ENCODE peak calls at places on chromosomes 13 and 19, in seven cellular contexts. One of them, this sample, is unnamed. For H3K9me3, the result is how much of the 10 kb centered on the place peaks cover.

GRCh38 chr19:33062902-33063301 is 1.8 kb downstream of the RHPN2 start:
- DNase-seq in pancreas: no peak
- DNase-seq in AG04450: no peak
- DNase-seq in astrocyte: no peak
- DNase-seq in H1: no peak
- DNase-seq in Karpas-422: no peak
- DNase-seq in heart right ventricle: no peak
- DNase-seq in this sample: no peak

GRCh38 chr13:36766295-36766694 is 52.7 kb upstream of the RFXAP start:
- DNase-seq in H1: no peak
- DNase-seq in pancreas: no peak
- DNase-seq in astrocyte: peak
- DNase-seq in Karpas-422: no peak
- DNase-seq in heart right ventricle: no peak
- DNase-seq in AG04450: no peak
- DNase-seq in this sample: no peak

GRCh38 chr13:94710081-94710809 is 2.1 kb downstream of the SOX21 start:
- DNase-seq in AG04450: no peak
- DNase-seq in Karpas-422: no peak
- DNase-seq in H1: no peak
- DNase-seq in heart right ventricle: no peak
- DNase-seq in pancreas: no peak
- DNase-seq in astrocyte: no peak
- DNase-seq in this sample: no peak

GRCh38 chr19:43462383-43462782 is 3.0 kb downstream of the LYPD3 start:
- DNase-seq in H1: no peak
- DNase-seq in heart right ventricle: no peak
- DNase-seq in pancreas: no peak
- DNase-seq in AG04450: no peak
- DNase-seq in Karpas-422: no peak
- DNase-seq in astrocyte: no peak
- DNase-seq in this sample: no peak

GRCh38 chr13:110214637-110215036 is 92.3 kb downstream of the COL4A1 start:
- DNase-seq in pancreas: no peak
- DNase-seq in AG04450: no peak
- DNase-seq in heart right ventricle: no peak
- DNase-seq in astrocyte: no peak
- DNase-seq in Karpas-422: no peak
- DNase-seq in H1: no peak
- DNase-seq in this sample: no peak

GRCh38 chr13:29746167-29746677 is 104.2 kb downstream of the UBL3 start:
- DNase-seq in H1: no peak
- DNase-seq in astrocyte: no peak
- DNase-seq in AG04450: no peak
- DNase-seq in pancreas: no peak
- DNase-seq in heart right ventricle: no peak
- DNase-seq in Karpas-422: no peak
- DNase-seq in this sample: no peak

GRCh38 chr19:55465460-55466245 is 1.1 kb upstream of the C19orf85 start:
- DNase-seq in H1: no peak
- DNase-seq in pancreas: peak
- DNase-seq in Karpas-422: no peak
- DNase-seq in AG04450: no peak
- DNase-seq in astrocyte: no peak
- DNase-seq in heart right ventricle: peak
- DNase-seq in this sample: no peak

GRCh38 chr19:39833160-39833463 is 850 bp downstream of the DYRK1B start:
- DNase-seq in pancreas: no peak
- DNase-seq in AG04450: no peak
- DNase-seq in H1: no peak
- DNase-seq in astrocyte: no peak
- DNase-seq in Karpas-422: no peak
- DNase-seq in heart right ventricle: no peak
- DNase-seq in this sample: no peak

GRCh38 chr13:78121001-78121400 is 202.4 kb upstream of the EDNRB start:
- DNase-seq in AG04450: no peak
- DNase-seq in Karpas-422: no peak
- DNase-seq in heart right ventricle: no peak
- DNase-seq in astrocyte: no peak
- DNase-seq in H1: no peak
- DNase-seq in pancreas: no peak
- DNase-seq in this sample: no peak

GRCh38 chr19:2059422-2060201 is 8.6 kb upstream of the MKNK2 start:
- DNase-seq in H1: no peak
- DNase-seq in heart right ventricle: peak
- DNase-seq in astrocyte: peak
- DNase-seq in pancreas: peak
- DNase-seq in Karpas-422: peak
- DNase-seq in AG04450: no peak
- DNase-seq in this sample: no peak

GRCh38 chr19:40691421-40692211 is 1.2 kb upstream of the NUMBL start:
- DNase-seq in AG04450: no peak
- DNase-seq in H1: no peak
- DNase-seq in heart right ventricle: no peak
- DNase-seq in pancreas: peak
- DNase-seq in Karpas-422: peak
- DNase-seq in astrocyte: no peak
- DNase-seq in this sample: no peak

GRCh38 chr13:109654341-109655205 is 131.8 kb downstream of the IRS2 start:
- DNase-seq in heart right ventricle: no peak
- DNase-seq in astrocyte: no peak
- DNase-seq in H1: no peak
- DNase-seq in Karpas-422: no peak
- DNase-seq in AG04450: no peak
- DNase-seq in pancreas: no peak
- DNase-seq in this sample: no peak

GRCh38 chr19:45293682-45294081 is 29.0 kb downstream of the CKM start:
- DNase-seq in AG04450: no peak
- DNase-seq in Karpas-422: no peak
- DNase-seq in astrocyte: no peak
- DNase-seq in H1: no peak
- DNase-seq in heart right ventricle: no peak
- DNase-seq in pancreas: no peak
- DNase-seq in this sample: no peak

GRCh38 chr19:37979547-37980082 is 72.6 kb downstream of the SIPA1L3 start:
- DNase-seq in H1: no peak
- DNase-seq in heart right ventricle: no peak
- DNase-seq in pancreas: peak
- DNase-seq in AG04450: no peak
- DNase-seq in Karpas-422: no peak
- DNase-seq in astrocyte: peak
- DNase-seq in this sample: no peak

GRCh38 chr19:2578911-2579677 is 103.2 kb downstream of the GADD45B start:
- DNase-seq in Karpas-422: peak
- DNase-seq in pancreas: peak
- DNase-seq in heart right ventricle: peak
- DNase-seq in AG04450: peak
- DNase-seq in H1: peak
- DNase-seq in astrocyte: peak
- DNase-seq in this sample: no peak

GRCh38 chr19:31499826-31500539 is 150.7 kb upstream of the TSHZ3 start:
- DNase-seq in H1: no peak
- DNase-seq in Karpas-422: no peak
- DNase-seq in pancreas: no peak
- DNase-seq in AG04450: no peak
- DNase-seq in astrocyte: no peak
- DNase-seq in heart right ventricle: no peak
- DNase-seq in this sample: no peak

GRCh38 chr13:93217701-93218100 is 8.9 kb upstream of the GPC6 start:
- DNase-seq in pancreas: no peak
- DNase-seq in astrocyte: peak
- DNase-seq in Karpas-422: no peak
- DNase-seq in H1: no peak
- DNase-seq in heart right ventricle: no peak
- DNase-seq in AG04450: no peak
- DNase-seq in this sample: no peak

GRCh38 chr13:42247883-42248282 is 24.1 kb upstream of the AKAP11 start:
- DNase-seq in AG04450: no peak
- DNase-seq in pancreas: no peak
- DNase-seq in Karpas-422: no peak
- DNase-seq in astrocyte: no peak
- DNase-seq in heart right ventricle: no peak
- DNase-seq in H1: no peak
- DNase-seq in this sample: no peak

GRCh38 chr19:31334101-31334848 is 15.0 kb downstream of the TSHZ3 start:
- DNase-seq in Karpas-422: no peak
- DNase-seq in H1: no peak
- DNase-seq in pancreas: no peak
- DNase-seq in AG04450: no peak
- DNase-seq in heart right ventricle: no peak
- DNase-seq in astrocyte: peak
- DNase-seq in this sample: no peak

GRCh38 chr13:80339841-80340642 is 884 bp downstream of the SPRY2 start:
- DNase-seq in AG04450: no peak
- DNase-seq in astrocyte: peak
- DNase-seq in H1: no peak
- DNase-seq in heart right ventricle: peak
- DNase-seq in Karpas-422: no peak
- DNase-seq in pancreas: peak
- DNase-seq in this sample: no peak

GRCh38 chr19:1945899-1946298 is 4.9 kb downstream of the CSNK1G2 start:
- DNase-seq in H1: no peak
- DNase-seq in astrocyte: no peak
- DNase-seq in heart right ventricle: no peak
- DNase-seq in AG04450: no peak
- DNase-seq in pancreas: peak
- DNase-seq in Karpas-422: peak
- DNase-seq in this sample: peak

GRCh38 chr13:71169125-71169524 is 697.9 kb downstream of the DACH1 start:
- DNase-seq in astrocyte: peak
- DNase-seq in pancreas: no peak
- DNase-seq in AG04450: no peak
- DNase-seq in H1: no peak
- DNase-seq in heart right ventricle: no peak
- DNase-seq in Karpas-422: no peak
- DNase-seq in this sample: no peak

GRCh38 chr13:100363874-100364273 is 224.7 kb downstream of the GGACT start:
- DNase-seq in AG04450: peak
- DNase-seq in Karpas-422: no peak
- DNase-seq in H1: no peak
- DNase-seq in heart right ventricle: no peak
- DNase-seq in astrocyte: peak
- DNase-seq in pancreas: no peak
- DNase-seq in this sample: no peak

GRCh38 chr13:101481421-101481820 is 28.9 kb downstream of the ITGBL1 start:
- DNase-seq in astrocyte: no peak
- DNase-seq in Karpas-422: no peak
- DNase-seq in H1: no peak
- DNase-seq in AG04450: no peak
- DNase-seq in pancreas: no peak
- DNase-seq in heart right ventricle: no peak
- DNase-seq in this sample: no peak

GRCh38 chr19:45599286-45599685 is 2.7 kb downstream of the GPR4 start:
- DNase-seq in Karpas-422: no peak
- DNase-seq in astrocyte: no peak
- DNase-seq in AG04450: no peak
- DNase-seq in H1: no peak
- DNase-seq in pancreas: no peak
- DNase-seq in heart right ventricle: no peak
- DNase-seq in this sample: no peak

GRCh38 chr13:37540228-37540627 is 58.3 kb downstream of the POSTN start:
- DNase-seq in heart right ventricle: no peak
- DNase-seq in AG04450: peak
- DNase-seq in pancreas: no peak
- DNase-seq in astrocyte: peak
- DNase-seq in H1: no peak
- DNase-seq in Karpas-422: no peak
- DNase-seq in this sample: no peak

GRCh38 chr13:28355822-28356371 is 139.0 kb downstream of the FLT1 start:
- DNase-seq in H1: no peak
- DNase-seq in Karpas-422: no peak
- DNase-seq in AG04450: no peak
- DNase-seq in pancreas: no peak
- DNase-seq in heart right ventricle: no peak
- DNase-seq in astrocyte: peak
- DNase-seq in this sample: no peak

GRCh38 chr19:43575955-43576451 is 402 bp downstream of the PINLYP start:
- DNase-seq in Karpas-422: no peak
- DNase-seq in AG04450: no peak
- DNase-seq in H1: no peak
- DNase-seq in heart right ventricle: no peak
- DNase-seq in astrocyte: no peak
- DNase-seq in pancreas: no peak
- DNase-seq in this sample: no peak

GRCh38 chr19:10995926-10996600 is 35.2 kb downstream of the SMARCA4 start:
- DNase-seq in pancreas: no peak
- DNase-seq in H1: no peak
- DNase-seq in Karpas-422: no peak
- DNase-seq in astrocyte: no peak
- DNase-seq in heart right ventricle: no peak
- DNase-seq in AG04450: no peak
- DNase-seq in this sample: no peak

GRCh38 chr19:18174983-18175382 is 1.4 kb downstream of the IFI30 start:
- DNase-seq in AG04450: no peak
- DNase-seq in pancreas: no peak
- DNase-seq in heart right ventricle: no peak
- DNase-seq in H1: no peak
- DNase-seq in Karpas-422: no peak
- DNase-seq in astrocyte: no peak
- DNase-seq in this sample: no peak
- H3K9me3 ChIP-seq in AG04450: under half
- H3K9me3 ChIP-seq in pancreas: under half
- H3K9me3 ChIP-seq in heart right ventricle: under half
- H3K9me3 ChIP-seq in H1: under half
- H3K9me3 ChIP-seq in Karpas-422: under half
- H3K9me3 ChIP-seq in astrocyte: under half
- H3K9me3 ChIP-seq in this sample: under half

GRCh38 chr19:23305555-23305954 is 55.4 kb upstream of the ZNF724 start:
- DNase-seq in AG04450: no peak
- DNase-seq in H1: no peak
- DNase-seq in heart right ventricle: no peak
- DNase-seq in astrocyte: no peak
- DNase-seq in pancreas: no peak
- DNase-seq in Karpas-422: peak
- DNase-seq in this sample: no peak
- H3K9me3 ChIP-seq in AG04450: under half
- H3K9me3 ChIP-seq in H1: half or more
- H3K9me3 ChIP-seq in heart right ventricle: under half
- H3K9me3 ChIP-seq in astrocyte: under half
- H3K9me3 ChIP-seq in pancreas: under half
- H3K9me3 ChIP-seq in Karpas-422: under half
- H3K9me3 ChIP-seq in this sample: under half

GRCh38 chr19:34767967-34768366 is 5.0 kb downstream of the ZNF599 start:
- DNase-seq in astrocyte: no peak
- DNase-seq in heart right ventricle: no peak
- DNase-seq in Karpas-422: no peak
- DNase-seq in pancreas: no peak
- DNase-seq in AG04450: no peak
- DNase-seq in H1: no peak
- DNase-seq in this sample: no peak
- H3K9me3 ChIP-seq in astrocyte: under half
- H3K9me3 ChIP-seq in heart right ventricle: under half
- H3K9me3 ChIP-seq in Karpas-422: under half
- H3K9me3 ChIP-seq in pancreas: under half
- H3K9me3 ChIP-seq in AG04450: under half
- H3K9me3 ChIP-seq in H1: under half
- H3K9me3 ChIP-seq in this sample: under half

DNA sequence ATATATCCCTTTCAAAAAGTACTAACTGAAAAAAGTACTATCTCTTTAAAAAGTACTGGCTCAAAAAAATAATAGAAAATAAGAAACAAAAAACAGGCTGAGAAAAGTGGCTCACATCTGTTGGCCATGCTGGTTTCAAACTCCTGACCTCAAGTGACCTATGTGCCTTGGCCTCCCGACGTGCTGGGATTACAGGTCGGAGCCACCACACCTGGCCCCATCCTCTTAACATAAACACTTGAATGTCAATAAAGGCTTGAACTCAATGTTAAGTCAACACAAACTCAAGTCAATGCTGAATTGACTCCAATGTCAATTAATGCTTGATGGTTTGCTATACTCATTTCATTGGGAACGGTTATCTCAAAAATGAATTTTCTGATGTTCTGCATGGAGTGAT is 30.9 kb downstream of the ZNF611 start:
- DNase-seq in H1: no peak
- DNase-seq in pancreas: no peak
- DNase-seq in AG04450: no peak
- DNase-seq in heart right ventricle: no peak
- DNase-seq in astrocyte: no peak
- DNase-seq in Karpas-422: no peak
- DNase-seq in this sample: no peak
- H3K9me3 ChIP-seq in H1: under half
- H3K9me3 ChIP-seq in pancreas: under half
- H3K9me3 ChIP-seq in AG04450: under half
- H3K9me3 ChIP-seq in heart right ventricle: under half
- H3K9me3 ChIP-seq in astrocyte: under half
- H3K9me3 ChIP-seq in Karpas-422: under half
- H3K9me3 ChIP-seq in this sample: under half